ENCODE peak calls at places on chromosomes 4 and X, in nine cellular contexts. K is iris pigment epithelial cell, Q is globus pallidus, M is dermis microvascular lymphatic vessel endothelial cell, P is T-helper 2 cell, I is substantia nigra, V is neural crest cell, U is left ventricle myocardium inferior, A is SIG-M5. T is an unnamed sample.
A peak's percentile ranks its signal among the peaks of the same experiment; 100 is the strongest.

GRCh38 chr4:5460106-5460801 is 248.1 kb downstream of the EVC2 start:
- DNase-seq in M (peak; percentile 52), P (no peak), I (no peak), A (no peak), K (peak; percentile 38), U (peak; percentile 23), Q (no peak), V (peak; percentile 49), T (no peak)

GRCh38 chrX:17412692-17413091 is 37.7 kb downstream of the NHS start:
- DNase-seq in V (no peak), Q (no peak), M (no peak), A (no peak), K (peak; percentile 40), P (no peak), I (no peak), U (no peak), T (no peak)

GRCh38 chr4:80182237-80182866 is 15.0 kb upstream of the PRDM8 start:
- DNase-seq in I (peak; percentile 15), K (no peak), Q (peak; percentile 64), U (no peak), P (no peak), A (no peak), V (no peak), M (peak; percentile 28), T (no peak)

GRCh38 chr4:121358473-121358872 is 22.3 kb downstream of the QRFPR start:
- DNase-seq in A (peak; percentile 20), M (no peak), U (no peak), K (peak; percentile 77), Q (no peak), P (no peak), V (no peak), I (no peak), T (peak; percentile 24)

GRCh38 chrX:23936198-23936597 is 28.4 kb downstream of the CXorf58 start:
- DNase-seq in U (no peak), M (no peak), V (no peak), A (no peak), P (no peak), I (no peak), K (no peak), Q (no peak), T (no peak)

GRCh38 chr4:40482985-40483647 is 146.5 kb downstream of the RBM47 start:
- DNase-seq in K (no peak), I (no peak), Q (peak; percentile 15), P (no peak), A (no peak), M (no peak), V (no peak), U (no peak), T (no peak)

GRCh38 chr4:81038636-81039350 is 8.3 kb downstream of the BMP3 start:
- DNase-seq in P (no peak), U (no peak), A (no peak), I (no peak), M (no peak), V (no peak), K (no peak), Q (no peak), T (no peak)

GRCh38 chrX:18010251-18010650 is 149.2 kb upstream of the RAI2 start:
- DNase-seq in I (no peak), P (no peak), V (no peak), Q (no peak), M (no peak), A (no peak), U (no peak), K (no peak), T (no peak)

GRCh38 chr4:100907465-100908454 is 389.9 kb upstream of the EMCN start:
- DNase-seq in P (no peak), V (no peak), K (peak; percentile 8), Q (peak; percentile 11), M (peak; percentile 32), U (no peak), I (no peak), A (no peak), T (no peak)

GRCh38 chr4:110412354-110412753 is 63.6 kb upstream of the ENPEP start:
- DNase-seq in V (no peak), A (no peak), Q (no peak), I (no peak), P (no peak), U (no peak), M (no peak), K (no peak), T (no peak)

GRCh38 chr4:74428278-74428677 is 16.7 kb upstream of the AREG start:
- DNase-seq in P (no peak), I (no peak), Q (no peak), A (no peak), V (no peak), M (peak; percentile 21), U (no peak), K (peak; percentile 79), T (no peak)

GRCh38 chr4:186172551-186172950 is 18.8 kb upstream of the CYP4V2 start:
- DNase-seq in P (no peak), M (no peak), U (no peak), V (no peak), Q (no peak), K (no peak), I (no peak), A (no peak), T (no peak)

GRCh38 chr4:6617246-6617645 is 23.2 kb upstream of the MRFAP1 start:
- DNase-seq in V (no peak), M (no peak), K (no peak), U (no peak), A (no peak), I (no peak), Q (no peak), P (no peak), T (no peak)

GRCh38 chr4:6773616-6774540 is 8.6 kb upstream of the KIAA0232 start:
- DNase-seq in U (no peak), V (no peak), A (no peak), P (no peak), K (no peak), Q (no peak), I (no peak), M (no peak), T (no peak)

GRCh38 chr4:2296621-2297601 is 35.0 kb upstream of the MXD4 start:
- DNase-seq in A (no peak), U (no peak), K (no peak), V (no peak), M (no peak), I (no peak), P (no peak), Q (no peak), T (no peak)

GRCh38 chrX:148741441-148741840 is 241.0 kb downstream of the AFF2 start:
- DNase-seq in A (no peak), I (no peak), V (no peak), Q (no peak), K (no peak), M (no peak), P (no peak), U (no peak), T (no peak)

GRCh38 chr4:140158234-140159030 is 4.4 kb upstream of the MAML3 start:
- DNase-seq in I (no peak), K (no peak), V (no peak), Q (no peak), A (no peak), M (peak; percentile 50), P (no peak), U (no peak), T (no peak)

GRCh38 chrX:150508461-150509367 is 59.7 kb upstream of the MTM1 start:
- DNase-seq in Q (peak; percentile 74), U (peak; percentile 54), M (peak; percentile 54), K (peak; percentile 12), A (no peak), I (peak; percentile 39), P (no peak), V (no peak), T (no peak)

GRCh38 chr4:10117424-10118354 is 1.1 kb upstream of the WDR1 start:
- DNase-seq in U (no peak), K (no peak), Q (peak; percentile 38), P (no peak), M (peak; percentile 23), V (no peak), A (peak; percentile 46), I (no peak), T (no peak)

GRCh38 chrX:121110536-121110935 is 63.1 kb downstream of the GLUD2 start:
- DNase-seq in Q (no peak), U (no peak), V (no peak), I (no peak), M (no peak), A (no peak), P (no peak), K (no peak), T (no peak)

GRCh38 chr4:125187621-125188176 is 127.1 kb upstream of the FAT4 start:
- DNase-seq in P (no peak), I (no peak), M (peak; percentile 83), A (no peak), V (no peak), K (no peak), Q (peak; percentile 2), U (peak; percentile 19), T (peak; percentile 23)

GRCh38 chr4:52199574-52200338 is 148.7 kb downstream of the SPATA18 start:
- DNase-seq in U (no peak), I (no peak), K (peak; percentile 46), A (no peak), Q (no peak), V (no peak), P (no peak), M (no peak), T (peak; percentile 89)

GRCh38 chr4:10607206-10607605 is 77.4 kb downstream of the CLNK start:
- DNase-seq in K (no peak), P (no peak), U (no peak), M (no peak), V (no peak), I (no peak), A (no peak), Q (no peak), T (no peak)

GRCh38 chr4:73704314-73705055 is 35.9 kb upstream of the CXCL8 start:
- DNase-seq in A (peak; percentile 90), K (peak; percentile 100), V (no peak), Q (peak; percentile 8), I (no peak), U (no peak), M (peak; percentile 97), P (no peak), T (peak; percentile 99)

GRCh38 chr4:144592264-144592663 is 53.7 kb upstream of the HHIP start:
- DNase-seq in I (no peak), Q (no peak), P (no peak), U (no peak), K (peak; percentile 27), A (no peak), V (no peak), M (peak; percentile 64), T (no peak)

GRCh38 chr4:141900841-141901240 is 264.5 kb downstream of the IL15 start:
- DNase-seq in U (no peak), M (no peak), V (no peak), Q (no peak), I (no peak), P (no peak), A (no peak), K (no peak), T (no peak)

GRCh38 chr4:46839128-46839527 is 69.9 kb downstream of the COX7B2 start:
- DNase-seq in V (no peak), U (no peak), I (no peak), Q (peak; percentile 81), P (no peak), K (no peak), A (no peak), M (no peak), T (no peak)

GRCh38 chr4:24837296-24837695 is 41.9 kb downstream of the SOD3 start:
- DNase-seq in A (no peak), K (no peak), U (no peak), P (no peak), M (no peak), I (no peak), V (no peak), Q (no peak), T (no peak)

GRCh38 chr4:105346869-105347268 is 127.0 kb downstream of the PPA2 start:
- DNase-seq in V (no peak), M (no peak), Q (no peak), I (no peak), A (no peak), P (no peak), K (no peak), U (no peak), T (no peak)

GRCh38 chr4:150589174-150589573 is 7.2 kb downstream of the MAB21L2 start:
- DNase-seq in U (no peak), Q (no peak), K (no peak), V (no peak), A (no peak), P (no peak), M (no peak), I (no peak), T (no peak)

GRCh38 chr4:103050736-103051436 is 25.7 kb downstream of the SLC9B2 start:
- DNase-seq in Q (no peak), M (no peak), P (no peak), I (no peak), U (no peak), K (peak; percentile 34), A (no peak), V (no peak), T (no peak)